ENCODE peak calls at places on chromosome 22, in seven cellular contexts. J is Peyer's patch; Q is lung; L is thoracic aorta; O is CD4-positive, alpha-beta memory T cell; T is aorta; B is prostate gland. G is an unnamed sample. For H3K4me1 and H3K27me3, the result is how much of the 10 kb centered on the place peaks cover.

GRCh38 chr22:38080847-38081635 is 2.9 kb downstream of the SLC16A8 start:
- DNase-seq in J (peak), Q (no peak), L (no peak), O (no peak), T (peak), B (no peak), G (no peak)

GRCh38 chr22:46997311-46997970 is 235.0 kb downstream of the TBC1D22A start:
- DNase-seq in J (no peak), Q (no peak), L (no peak), O (no peak), T (no peak), B (no peak), G (no peak)

GRCh38 chr22:39309881-39310714 is 9.3 kb downstream of the RPL3 start:
- DNase-seq in J (peak), Q (no peak), L (no peak), O (no peak), T (peak), B (no peak), G (no peak)

GRCh38 chr22:39343259-39344045 is 6.3 kb upstream of the SYNGR1 start:
- DNase-seq in J (no peak), Q (peak), L (no peak), O (peak), T (peak), B (peak), G (peak)

GRCh38 chr22:24806663-24807001 is 621 bp downstream of the SGSM1 start:
- DNase-seq in J (no peak), Q (no peak), L (no peak), O (no peak), T (no peak), B (no peak), G (no peak)

GRCh38 chr22:33715626-33716025 is 204.7 kb downstream of the LARGE1 start:
- DNase-seq in J (no peak), Q (no peak), L (no peak), O (no peak), T (no peak), B (no peak), G (no peak)

GRCh38 chr22:23565288-23565941 is 14.7 kb downstream of the IGLL1 start:
- DNase-seq in J (peak), Q (no peak), L (no peak), O (no peak), T (peak), B (no peak), G (no peak)

GRCh38 chr22:38104084-38104483 is 6.4 kb downstream of the BAIAP2L2 start:
- DNase-seq in J (no peak), Q (no peak), L (no peak), O (no peak), T (no peak), B (no peak), G (no peak)

GRCh38 chr22:23767673-23768548 is at the start of gene CHCHD10:
- DNase-seq in J (peak), Q (peak), L (peak), O (peak), T (peak), B (peak), G (peak)

GRCh38 chr22:37643225-37643847 is 3.9 kb downstream of the SH3BP1 start:
- DNase-seq in J (peak), Q (peak), L (peak), O (peak), T (peak), B (peak), G (peak)

GRCh38 chr22:49767355-49768062 is 60.2 kb downstream of the BRD1 start:
- DNase-seq in J (peak), Q (no peak), L (no peak), O (peak), T (peak), B (no peak), G (no peak)

GRCh38 chr22:47162865-47163264 is 400.4 kb downstream of the TBC1D22A start:
- DNase-seq in J (no peak), Q (no peak), L (no peak), O (no peak), T (peak), B (no peak), G (no peak)

GRCh38 chr22:47355388-47355725 is 592.9 kb downstream of the TBC1D22A start:
- DNase-seq in J (no peak), Q (no peak), L (no peak), O (no peak), T (no peak), B (no peak), G (no peak)

GRCh38 chr22:48838846-48839730 is 988.6 kb downstream of the BRD1 start:
- DNase-seq in J (no peak), Q (no peak), L (no peak), O (no peak), T (peak), B (no peak), G (no peak)

GRCh38 chr22:41596776-41597634 is 7.4 kb upstream of the PMM1 start:
- DNase-seq in J (peak), Q (peak), L (no peak), O (no peak), T (peak), B (peak), G (no peak)

GRCh38 chr22:46858181-46858771 is 95.8 kb downstream of the TBC1D22A start:
- DNase-seq in J (no peak), Q (no peak), L (no peak), O (no peak), T (no peak), B (no peak), G (no peak)

GRCh38 chr22:39234157-39234793 is 10.5 kb downstream of the PDGFB start:
- DNase-seq in J (no peak), Q (no peak), L (no peak), O (no peak), T (no peak), B (no peak), G (no peak)

GRCh38 chr22:33247758-33248157 is 189.6 kb upstream of the SYN3 start:
- DNase-seq in J (no peak), Q (no peak), L (no peak), O (no peak), T (no peak), B (no peak), G (no peak)

DNA sequence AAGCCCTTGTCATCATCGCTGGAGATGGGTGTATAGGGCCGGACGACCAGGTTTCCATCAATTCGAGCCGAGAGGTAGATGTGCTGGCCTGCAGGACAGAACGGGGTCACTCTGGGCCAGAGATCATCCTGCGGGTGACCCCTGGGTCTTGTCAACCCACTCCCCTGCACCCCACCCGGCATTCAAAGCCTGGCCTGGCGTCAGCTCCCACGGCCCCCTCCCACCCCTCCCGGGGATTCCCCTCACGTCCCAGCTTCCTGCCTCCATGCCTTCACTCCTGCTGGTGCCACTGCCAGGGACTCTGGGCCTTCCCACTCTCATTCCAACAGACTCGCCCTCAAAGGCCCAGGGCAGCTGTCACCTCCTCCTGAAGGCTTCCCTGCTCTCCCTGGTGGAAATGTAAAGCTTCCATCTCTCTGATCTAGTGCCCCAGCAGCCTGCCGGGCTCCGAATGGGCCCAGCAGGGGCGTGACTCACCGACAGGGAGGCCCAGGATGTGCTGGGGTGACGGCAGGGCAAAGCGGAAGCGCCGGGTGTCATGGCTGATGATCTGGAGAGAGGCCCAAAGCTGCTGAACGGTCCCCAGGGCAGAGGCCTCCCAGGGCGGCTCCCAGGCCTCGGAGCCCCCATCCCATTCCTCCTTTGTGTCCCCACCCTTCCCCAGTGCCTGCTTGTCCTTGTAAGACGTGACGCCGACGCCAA is 9.3 kb downstream of the ATP5MGL start:
- DNase-seq in J (peak), Q (no peak), L (no peak), O (no peak), T (no peak), B (no peak), G (no peak)
- H3K4me1 ChIP-seq in J (under half), Q (under half), L (under half), O (under half), T (under half), B (under half), G (under half)

GRCh38 chr22:44345872-44346271 is 33.1 kb upstream of the SHISAL1 start:
- DNase-seq in J (no peak), Q (no peak), L (no peak), O (no peak), T (no peak), B (no peak), G (no peak)
- H3K27me3 ChIP-seq in J (under half), Q (under half), L (under half), O (under half), T (under half), B (under half), G (under half)

GRCh38 chr22:44588348-44588747 is 90.3 kb upstream of the RTL6 start:
- DNase-seq in J (peak), Q (no peak), L (no peak), O (no peak), T (peak), B (no peak), G (no peak)

GRCh38 chr22:44585559-44586121 is 87.6 kb upstream of the RTL6 start:
- DNase-seq in J (peak), Q (no peak), L (no peak), O (no peak), T (peak), B (no peak), G (no peak)

GRCh38 chr22:44587911-44588310 is 89.9 kb upstream of the RTL6 start:
- DNase-seq in J (no peak), Q (no peak), L (no peak), O (no peak), T (no peak), B (no peak), G (no peak)

GRCh38 chr22:44586337-44586990 is 88.4 kb upstream of the RTL6 start:
- DNase-seq in J (peak), Q (no peak), L (no peak), O (no peak), T (peak), B (no peak), G (no peak)

DNA sequence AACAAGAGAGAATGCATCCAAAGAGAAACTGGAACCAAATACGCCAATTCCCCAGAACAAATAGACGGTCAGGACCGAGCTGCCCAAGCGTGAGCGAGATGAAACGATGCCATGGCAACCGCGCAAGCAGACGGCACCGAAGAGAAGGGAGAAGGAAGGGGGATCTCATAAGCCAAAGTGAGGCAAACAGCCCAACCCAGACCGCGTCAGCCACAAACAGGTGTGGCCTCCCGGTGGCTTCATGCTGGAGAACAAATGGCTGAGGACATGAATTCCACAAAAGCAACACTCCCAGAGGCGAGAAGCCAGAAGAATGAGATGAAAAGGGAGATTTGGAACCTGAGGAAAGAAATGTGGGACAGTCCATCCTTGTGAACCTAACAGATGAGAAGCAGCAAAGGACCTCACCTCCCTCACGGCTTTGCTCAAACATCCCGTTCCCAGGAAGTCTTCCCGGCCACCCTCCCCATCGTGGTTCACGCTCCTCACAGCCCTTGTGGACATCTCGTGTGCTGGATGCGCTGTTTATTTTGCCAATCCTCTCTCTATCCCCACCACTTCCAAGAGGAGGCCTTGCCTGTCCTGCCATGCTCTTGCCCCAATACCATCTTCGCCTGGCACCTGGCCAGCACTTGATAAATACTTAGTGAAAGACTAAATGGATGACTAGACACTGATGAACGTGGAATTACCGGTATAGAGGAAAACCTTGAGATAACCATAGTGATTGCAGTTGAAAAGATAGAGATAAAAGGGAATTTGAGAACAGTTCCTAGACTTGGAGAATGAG is 89.2 kb upstream of the RTL6 start:
- DNase-seq in J (peak), Q (no peak), L (no peak), O (no peak), T (peak), B (no peak), G (no peak)
- H3K4me3 ChIP-seq in J (no peak), Q (no peak), L (no peak), O (no peak), T (no peak), B (no peak), G (no peak)

GRCh38 chr22:19177164-19178064 is 1.1 kb downstream of the SLC25A1 start:
- DNase-seq in J (no peak), Q (no peak), L (no peak), O (no peak), T (peak), B (no peak), G (no peak)
- H3K4me1 ChIP-seq in J (under half), Q (under half), L (under half), O (under half), T (under half), B (under half), G (under half)

GRCh38 chr22:35657571-35658312 is 9.5 kb downstream of the APOL6 start:
- DNase-seq in J (no peak), Q (no peak), L (no peak), O (no peak), T (no peak), B (no peak), G (no peak)
- H3K27me3 ChIP-seq in J (under half), Q (under half), L (under half), O (under half), T (under half), B (under half), G (under half)

DNA sequence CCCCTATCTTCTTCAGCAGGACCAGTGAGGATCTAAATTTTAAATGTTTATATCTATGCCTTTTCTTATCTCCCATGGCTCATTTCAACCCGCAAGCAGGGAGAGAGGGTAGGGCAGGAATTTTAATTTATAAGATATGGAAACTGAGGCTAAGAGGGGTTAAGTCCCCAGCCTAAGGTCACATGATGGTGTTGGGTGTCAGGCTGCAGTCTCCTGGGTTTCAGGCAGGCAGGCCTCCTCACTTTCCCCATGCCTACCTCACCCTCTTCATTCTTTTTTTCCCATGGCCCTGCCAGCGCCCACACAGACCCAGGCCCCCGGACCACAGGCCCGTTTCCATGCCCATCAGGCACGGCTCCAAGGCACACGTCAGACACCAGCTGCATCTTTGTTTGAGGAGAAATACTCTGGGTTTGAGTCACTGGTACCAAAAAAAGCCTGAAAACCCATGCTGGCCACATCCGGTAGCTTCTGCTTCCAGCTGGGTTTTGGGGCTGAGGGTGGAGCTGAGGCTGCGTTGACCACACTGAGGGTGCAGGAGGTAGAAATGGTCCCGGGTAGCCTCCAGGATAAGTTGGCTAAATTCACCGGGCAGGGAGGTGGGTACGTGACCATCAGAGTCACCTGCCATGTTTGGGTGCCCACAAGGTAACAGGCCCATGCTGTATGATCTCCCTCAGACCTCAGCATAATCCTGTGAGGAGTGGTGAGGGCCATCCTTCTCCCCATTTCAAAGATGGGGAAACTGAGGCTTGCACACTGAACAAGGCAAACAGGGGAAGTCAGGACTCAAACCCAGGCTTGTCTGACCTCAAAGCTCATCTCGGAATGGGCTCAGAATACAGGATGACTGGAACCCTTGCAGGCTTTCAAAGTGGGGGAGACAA is 7.5 kb downstream of the CRYBB1 start:
- DNase-seq in J (no peak), Q (no peak), L (no peak), O (peak), T (peak), B (no peak), G (no peak)
- H3K4me3 ChIP-seq in J (no peak), Q (no peak), L (no peak), O (no peak), T (no peak), B (no peak), G (no peak)

DNA sequence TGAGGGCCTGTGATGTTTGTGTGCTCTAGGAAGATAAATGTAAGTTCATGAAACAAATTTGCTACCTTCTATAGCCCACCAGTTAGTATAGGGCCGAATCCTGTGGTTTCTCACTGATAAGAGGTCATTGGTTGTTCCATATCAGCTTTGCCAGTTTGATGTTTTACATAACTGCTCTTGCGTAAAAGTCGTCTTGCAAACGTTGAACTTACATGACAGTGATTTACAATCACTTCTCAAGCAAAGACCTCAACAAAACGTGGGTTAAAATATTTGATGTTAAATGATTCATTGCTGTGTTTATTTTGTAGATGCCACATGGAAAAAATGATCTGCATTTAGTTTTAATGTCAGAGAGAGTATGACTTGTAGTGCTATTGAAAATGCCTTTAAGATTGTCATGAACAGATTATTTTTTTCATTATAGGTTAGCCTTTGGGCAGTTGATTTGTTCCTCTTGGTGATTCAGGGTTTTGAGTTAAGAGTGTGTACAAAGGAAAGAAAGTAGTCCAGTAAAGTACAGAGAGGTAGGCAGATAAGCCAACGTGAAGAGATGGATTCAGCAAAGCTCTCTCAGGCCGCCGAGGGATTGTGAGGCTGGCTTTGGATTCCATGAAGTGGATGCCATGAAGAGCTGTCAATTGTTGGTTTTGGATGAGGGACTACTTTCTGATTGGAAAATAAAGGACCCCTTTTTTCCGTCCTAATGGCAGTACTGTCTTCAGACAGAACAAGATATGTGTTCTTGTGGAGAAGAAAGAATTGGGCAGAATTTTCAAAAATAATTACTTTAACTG is 2.6 kb downstream of the EWSR1 start:
- DNase-seq in J (no peak), Q (no peak), L (no peak), O (no peak), T (no peak), B (no peak), G (no peak)
- H3K4me1 ChIP-seq in J (under half), Q (under half), L (half or more), O (half or more), T (under half), B (under half), G (under half)

GRCh38 chr22:28408702-28409101 is 270.9 kb downstream of the TTC28 start:
- DNase-seq in J (no peak), Q (no peak), L (no peak), O (no peak), T (no peak), B (no peak), G (no peak)
- H3K27me3 ChIP-seq in J (under half), Q (under half), L (under half), O (under half), T (under half), B (under half), G (under half)